ENCODE peak calls at places on chromosome 18, in five cellular contexts. One of them, this sample, is unnamed.

GRCh38 chr18:59547691-59548182 is 149.5 kb downstream of the CCBE1 start:
- DNase-seq in H1: no peak
- DNase-seq in A549: no peak
- DNase-seq in HepG2: no peak
- DNase-seq in GM12878: no peak
- DNase-seq in this sample: peak; percentile 10

GRCh38 chr18:27428120-27428519 is 243.0 kb upstream of the CHST9 start:
- DNase-seq in H1: no peak
- DNase-seq in A549: no peak
- DNase-seq in HepG2: no peak
- DNase-seq in GM12878: no peak
- DNase-seq in this sample: no peak

GRCh38 chr18:43571078-43571689 is 293.9 kb upstream of the SYT4 start:
- DNase-seq in H1: no peak
- DNase-seq in A549: peak; percentile 3
- DNase-seq in HepG2: peak; percentile 27
- DNase-seq in GM12878: no peak
- DNase-seq in this sample: peak; percentile 8

GRCh38 chr18:26540041-26540628 is 8.2 kb downstream of the KCTD1 start:
- DNase-seq in H1: no peak
- DNase-seq in A549: no peak
- DNase-seq in HepG2: no peak
- DNase-seq in GM12878: no peak
- DNase-seq in this sample: no peak

GRCh38 chr18:58525928-58526424 is 102.9 kb downstream of the ALPK2 start:
- DNase-seq in H1: no peak
- DNase-seq in A549: no peak
- DNase-seq in HepG2: no peak
- DNase-seq in GM12878: peak; percentile 64
- DNase-seq in this sample: no peak

GRCh38 chr18:37956902-37957301 is 391.3 kb upstream of the CELF4 start:
- DNase-seq in H1: no peak
- DNase-seq in A549: no peak
- DNase-seq in HepG2: no peak
- DNase-seq in GM12878: no peak
- DNase-seq in this sample: no peak

GRCh38 chr18:6920099-6920955 is 190.8 kb downstream of the ARHGAP28 start:
- DNase-seq in H1: no peak
- DNase-seq in A549: peak; percentile 13
- DNase-seq in HepG2: peak; percentile 61
- DNase-seq in GM12878: no peak
- DNase-seq in this sample: peak; percentile 44

GRCh38 chr18:61394983-61395382 is 61.8 kb downstream of the CDH20 start:
- DNase-seq in H1: no peak
- DNase-seq in A549: no peak
- DNase-seq in HepG2: no peak
- DNase-seq in GM12878: no peak
- DNase-seq in this sample: no peak

GRCh38 chr18:79779021-79779699 is 18.6 kb upstream of the KCNG2 start:
- DNase-seq in H1: no peak
- DNase-seq in A549: no peak
- DNase-seq in HepG2: no peak
- DNase-seq in GM12878: no peak
- DNase-seq in this sample: no peak

GRCh38 chr18:66778048-66778447 is 174.2 kb upstream of the CDH19 start:
- DNase-seq in H1: no peak
- DNase-seq in A549: no peak
- DNase-seq in HepG2: no peak
- DNase-seq in GM12878: no peak
- DNase-seq in this sample: no peak

GRCh38 chr18:58674863-58675472 is 3.7 kb downstream of the MALT1 start:
- DNase-seq in H1: no peak
- DNase-seq in A549: no peak
- DNase-seq in HepG2: no peak
- DNase-seq in GM12878: no peak
- DNase-seq in this sample: no peak

GRCh38 chr18:42929857-42930256 is 185.6 kb downstream of the RIT2 start:
- DNase-seq in H1: no peak
- DNase-seq in A549: no peak
- DNase-seq in HepG2: no peak
- DNase-seq in GM12878: no peak
- DNase-seq in this sample: no peak

GRCh38 chr18:23143871-23144270 is 8.6 kb downstream of the CABLES1 start:
- DNase-seq in H1: no peak
- DNase-seq in A549: no peak
- DNase-seq in HepG2: no peak
- DNase-seq in GM12878: no peak
- DNase-seq in this sample: no peak

GRCh38 chr18:58952871-58953270 is 88.2 kb downstream of the ZNF532 start:
- DNase-seq in H1: no peak
- DNase-seq in A549: peak; percentile 15
- DNase-seq in HepG2: peak; percentile 56
- DNase-seq in GM12878: no peak
- DNase-seq in this sample: no peak

GRCh38 chr18:13103366-13103765 is 112.2 kb downstream of the CEP192 start:
- DNase-seq in H1: no peak
- DNase-seq in A549: no peak
- DNase-seq in HepG2: no peak
- DNase-seq in GM12878: no peak
- DNase-seq in this sample: no peak

GRCh38 chr18:46213295-46213694 is 109.1 kb downstream of the HAUS1 start:
- DNase-seq in H1: no peak
- DNase-seq in A549: peak; percentile 40
- DNase-seq in HepG2: peak; percentile 5
- DNase-seq in GM12878: no peak
- DNase-seq in this sample: peak; percentile 9
- TF ChIP-seq HDAC2 in H1: no peak
- TF ChIP-seq HDAC2 in A549: no peak
- TF ChIP-seq HDAC2 in HepG2: no peak
- TF ChIP-seq HDAC2 in GM12878: no peak
- TF ChIP-seq HDAC2 in this sample: no peak

DNA sequence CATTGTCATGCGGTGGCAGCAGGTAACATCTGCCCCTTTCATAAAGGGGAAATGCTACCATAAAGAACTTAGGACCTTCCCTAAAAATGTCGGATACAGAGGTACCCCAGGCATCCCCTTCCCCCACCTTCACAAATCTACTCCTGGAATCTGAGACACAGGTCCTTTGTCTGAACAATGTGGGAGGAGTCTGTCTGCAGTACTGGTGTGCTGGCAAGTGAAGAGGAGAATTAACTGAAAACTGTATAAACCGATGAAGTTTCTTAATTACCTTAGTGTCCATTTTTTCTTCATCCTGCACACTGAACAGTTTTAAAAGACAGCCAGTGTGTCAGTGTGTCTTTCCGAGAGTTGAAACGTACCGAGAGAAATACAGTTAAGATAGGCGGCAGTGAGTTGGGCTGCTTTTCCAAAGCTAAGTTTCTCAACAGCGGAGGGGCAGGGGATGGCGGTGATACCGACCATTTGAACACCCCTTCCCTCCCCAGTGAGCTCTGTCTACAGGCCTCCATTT is 1.8 kb downstream of the MEX3C start:
- DNase-seq in H1: no peak
- DNase-seq in A549: peak; percentile 18
- DNase-seq in HepG2: peak; percentile 87
- DNase-seq in GM12878: no peak
- DNase-seq in this sample: peak; percentile 7
- TF ChIP-seq HDAC2 in H1: no peak
- TF ChIP-seq HDAC2 in A549: no peak
- TF ChIP-seq HDAC2 in HepG2: no peak
- TF ChIP-seq HDAC2 in GM12878: no peak
- TF ChIP-seq HDAC2 in this sample: no peak

DNA sequence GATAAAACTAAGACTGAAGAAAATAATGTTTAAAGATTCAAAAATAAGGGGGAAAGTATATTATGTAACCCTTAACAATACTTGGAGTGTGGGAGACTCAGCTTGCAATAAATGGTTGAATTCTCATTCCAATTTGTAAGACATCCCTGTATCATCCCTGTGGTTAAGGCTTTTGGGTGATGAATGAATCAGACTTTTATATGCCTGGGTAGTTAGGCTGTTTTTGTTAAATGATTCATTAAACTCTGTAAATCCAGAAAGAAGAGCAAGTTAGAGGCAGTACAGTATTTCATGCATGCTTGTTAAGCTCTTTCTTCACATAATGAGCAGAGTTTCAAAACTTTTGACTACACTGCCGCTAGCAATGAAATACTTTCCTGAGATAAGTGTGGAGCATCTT is 948.8 kb downstream of the SOCS6 start:
- DNase-seq in H1: no peak
- DNase-seq in A549: no peak
- DNase-seq in HepG2: no peak
- DNase-seq in GM12878: no peak
- DNase-seq in this sample: no peak
- TF ChIP-seq HDAC2 in H1: no peak
- TF ChIP-seq HDAC2 in A549: no peak
- TF ChIP-seq HDAC2 in HepG2: no peak
- TF ChIP-seq HDAC2 in GM12878: no peak
- TF ChIP-seq HDAC2 in this sample: no peak

DNA sequence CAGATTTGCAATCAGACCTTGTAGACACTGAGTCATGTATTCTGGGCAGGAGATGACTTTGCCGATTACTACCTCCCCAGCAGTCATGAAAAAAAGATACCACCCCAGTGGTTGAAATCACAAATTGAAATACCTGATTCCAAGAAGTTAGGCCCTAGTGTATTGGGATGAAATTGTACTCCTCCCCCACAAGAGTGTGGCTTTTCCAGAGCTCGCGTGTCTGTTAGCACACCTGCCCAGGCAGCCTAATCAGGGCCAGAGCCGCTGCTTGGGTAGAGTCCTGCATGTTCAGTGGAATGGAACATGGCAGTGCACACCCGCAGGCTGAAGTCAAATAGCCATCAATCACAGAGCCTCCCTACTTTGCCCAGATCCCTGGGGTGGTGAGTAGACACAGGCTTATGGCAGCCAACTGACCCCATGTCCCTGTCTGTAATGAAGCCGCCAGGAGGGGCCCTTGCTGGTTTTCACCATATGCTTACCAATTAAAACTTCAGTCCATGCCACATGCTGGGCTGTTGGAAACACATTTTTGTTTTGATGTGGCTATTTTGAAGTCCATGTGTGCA is 122.4 kb downstream of the TPGS2 start:
- DNase-seq in H1: no peak
- DNase-seq in A549: no peak
- DNase-seq in HepG2: no peak
- DNase-seq in GM12878: no peak
- DNase-seq in this sample: no peak
- TF ChIP-seq HDAC2 in H1: no peak
- TF ChIP-seq HDAC2 in A549: no peak
- TF ChIP-seq HDAC2 in HepG2: no peak
- TF ChIP-seq HDAC2 in GM12878: no peak
- TF ChIP-seq HDAC2 in this sample: no peak

DNA sequence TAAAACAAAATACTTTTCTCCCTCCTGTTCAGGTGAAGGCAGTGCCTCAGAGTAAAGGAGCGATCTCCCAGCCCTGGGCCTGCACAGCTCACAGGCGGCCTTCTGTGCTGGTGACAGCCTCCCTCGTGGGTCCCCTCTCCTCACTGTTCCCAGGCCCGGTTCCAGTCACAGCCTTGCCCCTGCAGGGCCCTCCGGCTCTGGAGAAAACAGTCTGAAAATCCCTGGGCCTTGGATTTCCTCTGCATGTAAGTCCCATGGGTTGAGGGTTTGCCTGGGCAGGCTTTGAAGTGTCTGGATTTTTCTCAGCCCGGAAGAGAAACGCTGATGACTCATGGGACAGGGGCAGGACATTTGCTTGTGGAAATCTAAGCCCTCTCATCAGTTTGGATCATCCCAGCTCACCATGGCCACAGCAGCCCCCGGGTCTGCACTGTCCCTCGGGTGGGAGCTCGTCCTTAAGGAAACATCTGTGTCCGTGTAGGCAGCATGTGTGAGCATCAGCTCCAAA is 186.1 kb upstream of the RAB12 start:
- DNase-seq in H1: no peak
- DNase-seq in A549: no peak
- DNase-seq in HepG2: peak; percentile 57
- DNase-seq in GM12878: no peak
- DNase-seq in this sample: no peak
- TF ChIP-seq HDAC2 in H1: no peak
- TF ChIP-seq HDAC2 in A549: no peak
- TF ChIP-seq HDAC2 in HepG2: no peak
- TF ChIP-seq HDAC2 in GM12878: no peak
- TF ChIP-seq HDAC2 in this sample: no peak

GRCh38 chr18:35458677-35459441 is 38.9 kb downstream of the INO80C start:
- DNase-seq in H1: peak; percentile 25
- DNase-seq in A549: peak; percentile 43
- DNase-seq in HepG2: peak; percentile 86
- DNase-seq in GM12878: peak; percentile 20
- DNase-seq in this sample: peak; percentile 89
- TF ChIP-seq HDAC2 in H1: no peak
- TF ChIP-seq HDAC2 in A549: no peak
- TF ChIP-seq HDAC2 in HepG2: peak; percentile 89
- TF ChIP-seq HDAC2 in GM12878: no peak
- TF ChIP-seq HDAC2 in this sample: peak; percentile 96

This sample was measured in K562.